ENCODE peak calls at places on chromosomes 5 and 9, in five cellular contexts. J is CD8-positive, alpha-beta T cell; P is IMR-90; U is heart right ventricle; Z is pancreas. I is an unnamed sample. For H3K27me3 and H3K9me3, the result is how much of the 10 kb centered on the place peaks cover.

GRCh38 chr5:150398432-150399157 is 14.1 kb downstream of the CD74 start:
- DNase-seq in P (no peak), J (no peak), U (no peak), Z (no peak), I (no peak)

GRCh38 chr9:85212209-85212608 is 529.5 kb downstream of the AGTPBP1 start:
- DNase-seq in U (no peak), P (no peak), Z (no peak), J (no peak), I (peak)

GRCh38 chr5:1778138-1779020 is 21.3 kb downstream of the MRPL36 start:
- DNase-seq in P (no peak), Z (no peak), J (no peak), U (no peak), I (no peak)

GRCh38 chr9:37452611-37453010 is 12.6 kb downstream of the ZBTB5 start:
- DNase-seq in P (no peak), U (no peak), J (no peak), Z (no peak), I (no peak)

GRCh38 chr5:181167814-181168488 is 20.6 kb downstream of the OR2V2 start:
- DNase-seq in P (no peak), U (no peak), Z (no peak), J (no peak), I (no peak)

GRCh38 chr5:5418764-5419163 is 3.7 kb upstream of the ICE1 start:
- DNase-seq in J (no peak), P (no peak), U (no peak), Z (no peak), I (no peak)

GRCh38 chr9:22265534-22265933 is 181.1 kb upstream of the DMRTA1 start:
- DNase-seq in Z (no peak), P (no peak), J (no peak), U (no peak), I (no peak)

GRCh38 chr5:31186672-31187267 is 6.7 kb upstream of the CDH6 start:
- DNase-seq in J (no peak), U (no peak), Z (no peak), P (peak), I (no peak)

GRCh38 chr9:18594837-18595236 is 120.9 kb downstream of the ADAMTSL1 start:
- DNase-seq in U (no peak), P (no peak), Z (no peak), J (no peak), I (no peak)

GRCh38 chr9:37667706-37668672 is 17.2 kb downstream of the FRMPD1 start:
- DNase-seq in Z (no peak), U (no peak), J (no peak), P (no peak), I (no peak)

GRCh38 chr5:2192496-2192895 is 309.8 kb upstream of the IRX4 start:
- DNase-seq in J (peak), P (no peak), U (no peak), Z (no peak), I (no peak)

GRCh38 chr5:178496219-178496618 is 94.0 kb downstream of the COL23A1 start:
- DNase-seq in U (no peak), J (no peak), Z (no peak), P (no peak), I (no peak)

GRCh38 chr5:180338001-180338707 is 15.0 kb downstream of the GFPT2 start:
- DNase-seq in Z (no peak), P (no peak), U (no peak), J (no peak), I (no peak)

GRCh38 chr5:119304439-119304838 is 51.4 kb upstream of the TNFAIP8 start:
- DNase-seq in Z (no peak), J (no peak), P (peak), U (no peak), I (no peak)

GRCh38 chr9:129143031-129143441 is 31.8 kb downstream of the PTPA start:
- DNase-seq in U (peak), P (peak), J (peak), Z (peak), I (peak)

GRCh38 chr9:115808695-115809094 is 344.9 kb upstream of the PAPPA start:
- DNase-seq in J (no peak), Z (no peak), P (peak), U (no peak), I (peak)

GRCh38 chr9:81664638-81665513 is 24.5 kb downstream of the TLE1 start:
- DNase-seq in Z (no peak), J (no peak), U (no peak), P (no peak), I (no peak)

GRCh38 chr5:40842351-40842750 is 1.2 kb downstream of the CARD6 start:
- DNase-seq in U (no peak), J (no peak), Z (no peak), P (peak), I (no peak)

GRCh38 chr9:73515216-73515615 is 363.6 kb downstream of the ANXA1 start:
- DNase-seq in Z (no peak), U (no peak), P (no peak), J (no peak), I (no peak)

GRCh38 chr9:98081477-98082219 is 25.1 kb downstream of the NANS start:
- DNase-seq in Z (no peak), J (no peak), U (no peak), P (peak), I (peak)

GRCh38 chr9:16282216-16282615 is 588.3 kb downstream of the BNC2 start:
- DNase-seq in Z (no peak), P (peak), J (no peak), U (no peak), I (peak)

GRCh38 chr9:128153117-128153946 is 4.1 kb downstream of the LCN2 start:
- DNase-seq in Z (no peak), P (no peak), U (peak), J (no peak), I (no peak)

GRCh38 chr5:156920861-156921431 is 42.1 kb downstream of the TIMD4 start:
- DNase-seq in Z (no peak), P (no peak), J (no peak), U (no peak), I (no peak)

GRCh38 chr5:38793099-38793498 is 52.7 kb upstream of the OSMR start:
- DNase-seq in U (no peak), P (no peak), Z (no peak), J (no peak), I (no peak)

GRCh38 chr5:138662599-138662998 is 87.4 kb upstream of the HSPA9 start:
- DNase-seq in P (no peak), Z (no peak), U (no peak), J (no peak), I (peak)

GRCh38 chr5:172745836-172746235 is 25.2 kb downstream of the DUSP1 start:
- DNase-seq in U (no peak), P (no peak), Z (no peak), J (no peak), I (no peak)

GRCh38 chr5:77204967-77205366 is 5.5 kb upstream of the PDE8B start:
- DNase-seq in J (no peak), U (no peak), Z (no peak), P (no peak), I (peak)

GRCh38 chr5:129107637-129108036 is 13.1 kb downstream of the ISOC1 start:
- DNase-seq in P (no peak), U (no peak), Z (no peak), J (no peak), I (no peak)

GRCh38 chr9:74610523-74611061 is 113.5 kb downstream of the RORB start:
- DNase-seq in U (no peak), P (no peak), Z (no peak), J (no peak), I (no peak)

GRCh38 chr5:56683281-56683680 is 132.1 kb upstream of the MAP3K1 start:
- DNase-seq in U (no peak), J (no peak), Z (no peak), P (no peak), I (no peak)

GRCh38 chr9:127977877-127978647 is 2.7 kb downstream of the EEIG1 start:
- DNase-seq in U (peak), P (peak), Z (peak), J (no peak), I (peak)

GRCh38 chr9:137452761-137453642 is 6.1 kb downstream of the NSMF start:
- DNase-seq in P (no peak), Z (peak), J (no peak), U (no peak), I (no peak)

GRCh38 chr5:36624277-36624676 is 17.9 kb downstream of the SLC1A3 start:
- DNase-seq in P (no peak), U (no peak), Z (no peak), J (no peak), I (peak)

GRCh38 chr5:13930721-13931246 is 13.7 kb downstream of the DNAH5 start:
- DNase-seq in Z (no peak), P (no peak), U (no peak), J (no peak), I (no peak)

GRCh38 chr9:110502842-110503241 is 76.7 kb downstream of the SVEP1 start:
- DNase-seq in J (no peak), Z (no peak), U (no peak), P (peak), I (no peak)

GRCh38 chr5:177389368-177390169 is 5.3 kb downstream of the SLC34A1 start:
- DNase-seq in Z (no peak), U (no peak), P (peak), J (peak), I (peak)

DNA sequence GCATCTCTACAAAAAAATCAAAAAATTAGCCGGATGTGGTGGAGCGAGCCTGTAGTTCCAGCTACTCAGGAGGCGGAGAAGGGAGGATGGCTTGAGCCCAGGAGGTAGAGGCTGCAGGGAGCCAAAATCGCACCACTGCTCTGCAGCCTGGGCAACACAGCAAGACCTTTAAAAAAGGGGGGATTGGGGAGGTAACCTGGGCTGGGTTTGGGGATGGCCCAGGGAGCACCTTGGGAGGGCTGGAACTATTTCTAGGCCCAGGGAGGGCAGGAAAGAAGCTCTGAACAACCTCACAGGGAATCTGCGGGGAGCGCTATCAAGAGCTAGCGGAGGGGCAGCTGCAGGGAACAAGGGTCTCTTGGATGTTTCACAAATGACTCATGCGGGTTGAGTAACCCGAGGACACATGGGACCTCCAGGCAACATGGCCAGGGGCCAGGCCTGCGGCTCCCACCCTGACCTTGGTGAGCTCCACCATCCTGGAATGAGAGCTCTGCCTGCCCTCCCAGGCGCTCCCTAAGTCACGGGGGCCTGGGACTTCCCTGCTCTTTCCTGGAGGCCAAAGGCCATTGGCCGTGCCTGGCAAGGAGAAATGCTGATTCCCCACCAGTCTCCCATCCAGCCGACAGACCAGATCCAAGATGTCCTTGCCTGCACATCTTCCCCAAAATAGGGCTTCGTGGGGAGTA is 23.4 kb downstream of the SARDH start:
- DNase-seq in P (peak), U (peak), J (no peak), Z (no peak), I (no peak)
- H3K4me3 ChIP-seq in P (no peak), U (no peak), J (no peak), Z (no peak), I (no peak)

DNA sequence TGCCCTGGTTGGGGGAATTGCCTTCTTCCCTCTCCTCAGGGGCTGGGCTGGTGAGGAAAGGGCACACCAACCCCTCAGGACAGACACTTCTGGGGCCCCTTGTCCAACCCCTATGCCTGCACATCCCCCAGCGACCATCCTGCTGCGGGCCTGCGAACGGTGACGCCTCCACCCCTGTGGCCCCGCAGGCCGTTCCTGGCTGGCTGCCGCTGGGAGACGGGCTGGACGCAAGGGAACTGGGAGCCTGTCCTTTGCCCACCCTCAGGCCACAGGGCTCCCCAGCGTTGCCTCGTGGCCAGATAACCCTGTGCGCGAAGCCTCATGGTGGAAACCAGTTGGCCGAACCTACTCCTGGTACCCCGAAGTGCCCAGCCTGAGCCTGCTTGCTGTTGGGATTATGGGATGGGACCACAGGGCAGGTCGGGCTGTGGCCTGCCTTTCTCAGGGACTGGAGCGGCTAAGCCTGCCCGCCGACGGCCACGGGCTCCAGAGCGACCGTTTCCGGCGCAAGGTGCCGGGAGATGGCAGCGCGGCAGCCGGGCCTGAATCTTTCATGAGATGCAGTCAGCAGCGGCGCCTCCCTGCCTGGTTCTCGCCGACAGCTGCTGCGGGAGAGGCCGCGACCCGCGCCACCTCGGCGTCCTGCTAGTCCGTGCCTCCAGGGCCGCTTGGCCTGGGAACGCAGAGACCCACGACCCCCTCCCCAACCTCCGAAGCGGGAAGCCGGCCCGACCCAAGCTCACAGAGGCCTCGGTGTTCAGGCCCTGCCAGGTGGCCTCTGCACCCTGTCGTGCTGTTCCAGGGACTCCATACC is 6.5 kb upstream of the PITX1 start:
- DNase-seq in P (no peak), Z (no peak), U (no peak), J (no peak), I (no peak)
- H3K27me3 ChIP-seq in P (half or more), Z (under half), U (half or more), J (under half), I (under half)

DNA sequence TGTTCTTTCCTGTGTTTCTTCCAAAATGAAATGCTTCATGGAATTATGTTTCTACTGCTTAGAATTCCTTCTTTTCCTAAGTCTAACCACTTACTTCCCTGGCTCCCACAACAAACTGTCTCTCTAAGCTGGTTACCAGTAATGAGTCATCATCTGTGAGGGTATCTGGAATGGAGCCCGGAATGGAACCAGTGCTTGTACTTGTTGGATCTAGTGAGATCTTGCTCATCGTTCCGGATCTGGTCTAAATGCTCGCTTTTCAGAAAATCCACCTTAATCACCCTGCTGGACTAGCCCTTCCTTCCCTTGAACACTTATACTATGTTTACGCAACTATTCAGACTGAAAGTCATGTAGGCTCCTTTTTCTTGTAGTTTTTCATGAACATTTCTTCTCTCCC is 184.8 kb downstream of the PBX3 start:
- DNase-seq in U (no peak), J (no peak), P (peak), Z (peak), I (peak)
- H3K9me3 ChIP-seq in U (under half), J (under half), P (under half), Z (under half), I (under half)

GRCh38 chr5:140093866-140094265 is 20.0 kb upstream of the PURA start:
- DNase-seq in U (no peak), P (no peak), J (no peak), Z (no peak), I (no peak)
- H3K4me3 ChIP-seq in U (no peak), P (no peak), J (no peak), Z (no peak), I (no peak)

DNA sequence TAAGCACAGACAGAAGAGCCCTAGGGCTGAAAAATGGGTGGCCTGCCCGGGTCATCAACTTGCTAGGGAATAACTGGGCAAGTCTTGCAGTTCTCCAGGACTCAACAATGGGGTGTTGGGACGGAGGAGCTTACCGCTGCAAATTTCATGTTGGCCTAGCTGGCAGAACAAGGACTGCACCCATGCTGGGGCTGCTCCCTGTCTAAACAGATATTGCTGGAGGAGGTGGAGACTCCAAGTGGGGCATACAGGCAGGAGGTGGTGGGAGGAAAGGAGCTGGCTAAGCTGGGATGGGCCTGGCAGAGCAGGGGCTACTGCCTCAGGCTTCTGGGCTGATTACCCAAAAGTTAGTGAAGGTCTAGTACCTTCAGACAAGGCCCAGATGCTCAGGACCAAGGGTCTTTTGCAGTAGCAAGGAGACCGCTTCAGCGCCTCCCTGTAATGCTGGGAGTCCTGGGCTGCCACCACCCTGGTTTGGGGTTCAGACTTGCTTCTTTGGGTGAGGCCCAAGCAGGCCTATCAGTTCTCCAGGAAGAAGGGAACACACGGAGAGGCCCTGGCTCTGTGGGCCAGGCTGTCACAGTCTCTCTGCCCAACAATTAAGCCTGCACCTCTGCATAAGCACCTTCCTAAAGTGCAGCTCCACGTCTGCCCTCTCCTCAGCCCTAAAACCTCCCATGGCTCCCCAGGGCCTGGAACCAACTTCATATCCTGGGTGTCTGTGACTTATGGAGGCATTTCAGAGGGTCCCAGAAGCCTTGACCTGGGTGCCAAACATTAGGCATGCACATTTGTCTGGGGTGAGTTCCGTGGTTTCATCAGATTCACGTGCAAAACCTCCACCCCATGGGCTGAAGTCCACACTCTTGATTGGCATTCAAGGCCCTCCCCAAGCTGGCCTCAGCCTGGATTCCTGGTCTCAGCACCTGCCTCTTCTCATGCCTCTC is 24.2 kb upstream of the KIF12 start:
- DNase-seq in U (no peak), Z (no peak), P (no peak), J (no peak), I (no peak)
- H3K27me3 ChIP-seq in U (under half), Z (under half), P (half or more), J (under half), I (under half)

DNA sequence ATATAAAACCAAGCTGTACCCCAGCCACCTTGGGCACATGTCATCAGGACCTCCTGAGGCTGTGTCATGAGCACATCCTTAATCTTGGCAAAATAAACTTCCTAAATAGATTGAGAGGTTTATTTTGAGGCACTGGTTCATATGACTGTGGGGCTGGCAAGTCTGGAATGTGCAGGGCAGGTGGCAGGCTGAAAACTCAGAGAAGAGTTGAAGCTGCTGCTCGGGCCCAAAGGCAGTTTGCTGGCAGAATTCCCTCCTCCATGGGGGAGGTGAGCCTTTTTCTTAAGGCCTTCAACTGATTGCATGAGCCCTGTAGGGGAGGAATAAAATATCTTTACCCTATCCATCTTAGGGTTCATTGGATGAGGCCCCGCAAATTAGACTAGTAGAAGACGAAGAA is 72.2 kb upstream of the CDK20 start:
- DNase-seq in Z (no peak), U (no peak), P (no peak), J (no peak), I (no peak)
- H3K9me3 ChIP-seq in Z (under half), U (under half), P (under half), J (under half), I (under half)

GRCh38 chr9:547309-547708 is 294.2 kb upstream of the DMRT1 start:
- DNase-seq in U (no peak), P (no peak), J (no peak), Z (no peak), I (no peak)
- H3K4me3 ChIP-seq in U (peak), P (no peak), J (no peak), Z (no peak), I (no peak)

I was measured in MG63.